ENCODE peak calls at places on chromosome 12, in eight cellular contexts. A, F, B, L, S, T, M and V are unnamed samples.

GRCh38 chr12:52186135-52186840 is 5.5 kb downstream of the KRT80 start:
- DNase-seq in A (no peak), F (no peak), B (peak), L (no peak), S (no peak), T (no peak), M (no peak), V (no peak)

GRCh38 chr12:108702534-108702933 is 28.8 kb downstream of the CORO1C start:
- DNase-seq in A (no peak), F (no peak), B (no peak), L (no peak), S (no peak), T (no peak), M (no peak), V (no peak)

GRCh38 chr12:131882804-131883520 is 11.5 kb upstream of the ULK1 start:
- DNase-seq in A (no peak), F (no peak), B (no peak), L (no peak), S (no peak), T (no peak), M (no peak), V (no peak)

GRCh38 chr12:76375939-76376338 is 27.7 kb upstream of the BBS10 start:
- DNase-seq in A (no peak), F (no peak), B (peak), L (no peak), S (no peak), T (no peak), M (no peak), V (no peak)

GRCh38 chr12:65618574-65618973 is 205.7 kb upstream of the HMGA2 start:
- DNase-seq in A (no peak), F (no peak), B (no peak), L (no peak), S (no peak), T (no peak), M (no peak), V (no peak)

GRCh38 chr12:93140801-93141200 is 211.7 kb upstream of the EEA1 start:
- DNase-seq in A (no peak), F (no peak), B (no peak), L (no peak), S (no peak), T (no peak), M (no peak), V (no peak)

GRCh38 chr12:69091447-69092022 is 147.8 kb upstream of the CPSF6 start:
- DNase-seq in A (peak), F (no peak), B (no peak), L (no peak), S (no peak), T (no peak), M (no peak), V (no peak)

GRCh38 chr12:58419182-58419760 is 477.9 kb downstream of the ATP23 start:
- DNase-seq in A (no peak), F (no peak), B (no peak), L (no peak), S (no peak), T (no peak), M (no peak), V (no peak)

GRCh38 chr12:88854260-88854659 is 274.0 kb upstream of the KITLG start:
- DNase-seq in A (no peak), F (no peak), B (peak), L (no peak), S (no peak), T (no peak), M (no peak), V (no peak)

GRCh38 chr12:91181053-91181452 is 1.6 kb downstream of the DCN start:
- DNase-seq in A (no peak), F (no peak), B (no peak), L (no peak), S (no peak), T (no peak), M (no peak), V (no peak)

GRCh38 chr12:62215506-62215905 is 44.7 kb upstream of the USP15 start:
- DNase-seq in A (no peak), F (no peak), B (peak), L (no peak), S (no peak), T (no peak), M (no peak), V (no peak)

GRCh38 chr12:76024942-76025600 is 6.5 kb downstream of the PHLDA1 start:
- DNase-seq in A (no peak), F (no peak), B (peak), L (no peak), S (no peak), T (no peak), M (no peak), V (no peak)

GRCh38 chr12:102197789-102198188 is at the start of gene PMCH:
- DNase-seq in A (no peak), F (no peak), B (peak), L (no peak), S (no peak), T (no peak), M (peak), V (peak)

GRCh38 chr12:105803292-105803691 is 335.5 kb downstream of the NUAK1 start:
- DNase-seq in A (no peak), F (no peak), B (peak), L (no peak), S (no peak), T (no peak), M (no peak), V (no peak)

GRCh38 chr12:67268335-67268895 is 743 bp upstream of the CAND1 start:
- DNase-seq in A (peak), F (peak), B (peak), L (peak), S (peak), T (peak), M (peak), V (peak)

GRCh38 chr12:115922952-115923564 is 354.4 kb downstream of the MED13L start:
- DNase-seq in A (no peak), F (no peak), B (no peak), L (no peak), S (no peak), T (no peak), M (no peak), V (no peak)

GRCh38 chr12:19431407-19432308 is 7.6 kb upstream of the AEBP2 start:
- DNase-seq in A (no peak), F (no peak), B (peak), L (no peak), S (no peak), T (no peak), M (peak), V (peak)

GRCh38 chr12:101866615-101867373 is 10.6 kb upstream of the DRAM1 start:
- DNase-seq in A (no peak), F (no peak), B (no peak), L (no peak), S (no peak), T (no peak), M (no peak), V (no peak)

GRCh38 chr12:130566446-130567155 is 149.5 kb downstream of the RIMBP2 start:
- DNase-seq in A (no peak), F (no peak), B (no peak), L (no peak), S (no peak), T (no peak), M (no peak), V (no peak)

GRCh38 chr12:47740536-47741339 is 15.4 kb upstream of the ENDOU start:
- DNase-seq in A (no peak), F (no peak), B (no peak), L (no peak), S (no peak), T (no peak), M (peak), V (peak)

GRCh38 chr12:22971771-22972191 is 346.8 kb downstream of the ETNK1 start:
- DNase-seq in A (no peak), F (no peak), B (peak), L (no peak), S (no peak), T (no peak), M (no peak), V (no peak)

GRCh38 chr12:117850048-117850447 is 118.7 kb downstream of the KSR2 start:
- DNase-seq in A (peak), F (no peak), B (peak), L (peak), S (no peak), T (no peak), M (peak), V (peak)

GRCh38 chr12:63206908-63207307 is 55.9 kb upstream of the AVPR1A start:
- DNase-seq in A (no peak), F (no peak), B (peak), L (peak), S (no peak), T (no peak), M (no peak), V (no peak)

GRCh38 chr12:121538699-121539061 is 42.1 kb downstream of the KDM2B start:
- DNase-seq in A (no peak), F (no peak), B (no peak), L (peak), S (no peak), T (no peak), M (no peak), V (no peak)

GRCh38 chr12:62834406-62834805 is 100.5 kb downstream of the PPM1H start:
- DNase-seq in A (no peak), F (no peak), B (no peak), L (no peak), S (peak), T (no peak), M (no peak), V (no peak)

GRCh38 chr12:51019927-51020326 is 6.3 kb downstream of the SLC11A2 start:
- DNase-seq in A (no peak), F (no peak), B (no peak), L (no peak), S (no peak), T (no peak), M (no peak), V (no peak)

GRCh38 chr12:69415471-69416275 is 54.5 kb upstream of the FRS2 start:
- DNase-seq in A (peak), F (peak), B (peak), L (peak), S (peak), T (no peak), M (peak), V (peak)

GRCh38 chr12:113818278-113818677 is 147.8 kb downstream of the RBM19 start:
- DNase-seq in A (no peak), F (no peak), B (no peak), L (no peak), S (no peak), T (no peak), M (no peak), V (no peak)

GRCh38 chr12:90959538-90960139 is 4.7 kb upstream of the CCER1 start:
- DNase-seq in A (peak), F (no peak), B (peak), L (no peak), S (no peak), T (no peak), M (peak), V (peak)

DNA sequence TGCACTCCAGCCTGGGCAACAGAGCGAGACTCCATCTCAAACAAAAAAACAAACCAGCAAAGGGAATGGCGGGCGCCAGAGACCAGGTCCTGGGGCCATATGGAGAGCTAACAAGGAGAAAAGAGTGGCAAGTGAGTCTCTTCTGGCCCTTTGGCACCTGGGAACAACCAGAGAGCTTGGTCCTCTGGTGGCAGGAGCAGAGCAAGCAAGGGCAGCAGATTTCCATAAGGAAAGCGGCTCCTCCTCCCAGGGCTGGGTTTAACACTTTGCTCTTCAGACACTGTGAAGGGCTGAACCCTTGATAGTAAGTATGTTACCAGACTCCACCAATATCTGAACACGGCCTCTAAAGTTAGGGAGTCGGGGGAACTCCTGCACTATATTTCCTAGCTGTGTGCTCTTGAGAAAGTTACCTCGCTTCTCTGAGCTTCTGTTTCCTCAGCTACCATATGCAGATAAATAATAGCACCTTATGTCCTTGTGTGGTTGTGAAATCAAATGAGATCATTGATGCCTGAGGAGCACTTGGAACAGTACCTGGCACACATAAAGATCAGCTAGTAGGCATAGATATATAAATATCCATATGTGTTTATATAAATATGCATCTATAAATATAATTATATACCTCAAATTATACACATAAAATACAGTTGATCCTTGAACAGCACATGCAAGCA is 33.4 kb upstream of the PLEKHG6 start:
- DNase-seq in A (peak), F (peak), B (no peak), L (peak), S (no peak), T (no peak), M (peak), V (no peak)
- TF ChIP-seq CTCF in A (no peak), F (no peak), B (peak), L (peak), S (no peak), T (no peak), M (no peak), V (no peak)

DNA sequence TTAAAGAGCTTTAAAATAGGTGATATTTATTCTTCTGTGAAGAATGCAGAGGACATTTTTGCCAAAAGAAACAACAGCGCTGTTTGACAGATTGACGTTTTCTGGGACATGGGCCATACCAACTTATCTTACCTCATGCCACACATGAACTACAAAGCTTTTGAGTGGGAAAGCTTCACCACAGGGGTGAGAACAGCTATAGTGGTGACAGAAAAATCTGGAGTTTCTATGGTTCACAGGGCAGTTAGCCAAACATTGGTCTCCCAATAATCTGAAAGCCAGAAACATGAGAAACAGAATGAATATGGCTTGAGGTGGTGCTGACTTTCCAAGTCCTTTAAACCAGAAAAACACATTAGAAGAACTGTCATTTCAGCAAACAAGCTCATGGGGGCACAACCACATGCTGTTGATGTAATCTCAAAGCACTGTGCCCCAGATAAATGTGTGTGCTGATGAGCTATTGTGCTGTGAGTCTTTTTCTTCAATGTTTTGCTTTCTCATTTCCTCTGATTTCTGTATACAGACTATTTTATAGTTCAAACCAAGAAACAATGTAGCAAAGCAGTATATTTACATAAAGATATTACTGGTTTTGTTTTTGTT is 905.4 kb downstream of the SLC16A7 start:
- DNase-seq in A (peak), F (no peak), B (no peak), L (no peak), S (no peak), T (no peak), M (no peak), V (no peak)
- TF ChIP-seq CTCF in A (peak), F (no peak), B (no peak), L (no peak), S (no peak), T (no peak), M (no peak), V (no peak)

GRCh38 chr12:127556487-127556886 is 710.5 kb upstream of the TMEM132C start:
- DNase-seq in A (no peak), F (no peak), B (no peak), L (no peak), S (no peak), T (no peak), M (no peak), V (no peak)

GRCh38 chr12:127559349-127560040 is 707.5 kb upstream of the TMEM132C start:
- DNase-seq in A (peak), F (no peak), B (peak), L (peak), S (no peak), T (no peak), M (no peak), V (no peak)

GRCh38 chr12:127562781-127563180 is 704.2 kb upstream of the TMEM132C start:
- DNase-seq in A (no peak), F (no peak), B (no peak), L (no peak), S (no peak), T (no peak), M (no peak), V (no peak)

GRCh38 chr12:127558363-127558762 is 708.6 kb upstream of the TMEM132C start:
- DNase-seq in A (no peak), F (no peak), B (no peak), L (no peak), S (no peak), T (no peak), M (no peak), V (no peak)

GRCh38 chr12:127560041-127560478 is 706.9 kb upstream of the TMEM132C start:
- DNase-seq in A (no peak), F (no peak), B (no peak), L (no peak), S (no peak), T (no peak), M (no peak), V (no peak)
- TF ChIP-seq CTCF in A (no peak), F (no peak), B (no peak), L (no peak), S (no peak), T (no peak), M (no peak), V (no peak)

GRCh38 chr12:79452906-79453305 is 237.9 kb downstream of the PAWR start:
- DNase-seq in A (no peak), F (no peak), B (peak), L (no peak), S (peak), T (no peak), M (no peak), V (no peak)

GRCh38 chr12:79451988-79452387 is 238.8 kb downstream of the PAWR start:
- DNase-seq in A (no peak), F (peak), B (peak), L (peak), S (peak), T (no peak), M (no peak), V (no peak)

GRCh38 chr12:79454338-79454777 is 236.4 kb downstream of the PAWR start:
- DNase-seq in A (no peak), F (no peak), B (peak), L (no peak), S (no peak), T (no peak), M (no peak), V (no peak)

GRCh38 chr12:79451365-79451764 is 239.4 kb downstream of the PAWR start:
- DNase-seq in A (no peak), F (no peak), B (no peak), L (no peak), S (no peak), T (no peak), M (no peak), V (no peak)

GRCh38 chr12:79455314-79455713 is 235.4 kb downstream of the PAWR start:
- DNase-seq in A (no peak), F (no peak), B (peak), L (no peak), S (no peak), T (no peak), M (no peak), V (no peak)
- TF ChIP-seq CTCF in A (no peak), F (no peak), B (no peak), L (no peak), S (no peak), T (no peak), M (no peak), V (no peak)

GRCh38 chr12:119134673-119135072 is 44.1 kb upstream of the HSPB8 start:
- DNase-seq in A (no peak), F (no peak), B (no peak), L (no peak), S (no peak), T (no peak), M (no peak), V (no peak)
- TF ChIP-seq CTCF in A (no peak), F (no peak), B (no peak), L (no peak), S (no peak), T (no peak), M (no peak), V (no peak)

DNA sequence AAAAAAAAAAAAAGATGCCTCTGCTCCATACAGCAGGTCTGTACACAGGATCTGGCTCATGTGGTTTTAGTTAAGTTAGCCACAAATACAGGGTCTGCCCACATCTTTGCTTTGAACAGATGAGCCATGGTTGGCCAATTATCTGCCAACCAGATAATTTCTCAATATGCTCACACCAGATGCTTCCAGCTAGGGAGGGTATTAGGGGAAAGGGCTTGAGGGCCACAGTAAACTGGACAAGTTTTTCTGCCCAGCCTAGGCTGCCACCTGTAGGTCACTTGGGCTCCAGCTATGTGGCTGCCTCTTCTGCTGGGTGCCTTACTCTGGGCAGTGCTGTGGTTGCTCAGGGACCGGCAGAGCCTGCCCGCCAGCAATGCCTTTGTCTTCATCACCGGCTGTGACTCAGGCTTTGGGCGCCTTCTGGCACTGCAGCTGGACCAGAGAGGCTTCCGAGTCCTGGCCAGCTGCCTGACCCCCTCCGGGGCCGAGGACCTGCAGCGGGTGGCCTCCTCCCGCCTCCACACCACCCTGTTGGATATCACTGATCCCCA is 776 bp downstream of the RDH5 start:
- DNase-seq in A (peak), F (peak), B (peak), L (peak), S (peak), T (no peak), M (no peak), V (no peak)
- TF ChIP-seq CTCF in A (peak), F (peak), B (peak), L (peak), S (peak), T (no peak), M (peak), V (peak)